ENCODE peak calls at places on chromosomes 1 and 21, in eight cellular contexts. One of them, this sample, is unnamed.

GRCh38 chr21:37532868-37533780 is 166.6 kb downstream of the DYRK1A start:
- DNase-seq in HCT116: peak; percentile 47
- DNase-seq in GM23338: no peak
- DNase-seq in K562: peak; percentile 66
- DNase-seq in HepG2: no peak
- DNase-seq in GM12878: no peak
- DNase-seq in H1: peak; percentile 47
- DNase-seq in endothelial cell of umbilical vein: no peak
- DNase-seq in this sample: no peak

GRCh38 chr1:44646276-44646675 is 28.0 kb downstream of the TMEM53 start:
- DNase-seq in HCT116: no peak
- DNase-seq in GM23338: no peak
- DNase-seq in K562: no peak
- DNase-seq in HepG2: no peak
- DNase-seq in GM12878: no peak
- DNase-seq in H1: no peak
- DNase-seq in endothelial cell of umbilical vein: no peak
- DNase-seq in this sample: no peak

GRCh38 chr1:183039985-183040447 is 16.8 kb downstream of the LAMC1 start:
- DNase-seq in HCT116: no peak
- DNase-seq in GM23338: no peak
- DNase-seq in K562: no peak
- DNase-seq in HepG2: no peak
- DNase-seq in GM12878: no peak
- DNase-seq in H1: no peak
- DNase-seq in endothelial cell of umbilical vein: peak; percentile 77
- DNase-seq in this sample: peak; percentile 51

GRCh38 chr21:16071082-16071481 is 341.3 kb downstream of the USP25 start:
- DNase-seq in HCT116: no peak
- DNase-seq in GM23338: peak; percentile 21
- DNase-seq in K562: no peak
- DNase-seq in HepG2: no peak
- DNase-seq in GM12878: no peak
- DNase-seq in H1: no peak
- DNase-seq in endothelial cell of umbilical vein: no peak
- DNase-seq in this sample: no peak

GRCh38 chr1:210457566-210457965 is 128.9 kb downstream of the HHAT start:
- DNase-seq in HCT116: no peak
- DNase-seq in GM23338: no peak
- DNase-seq in K562: no peak
- DNase-seq in HepG2: no peak
- DNase-seq in GM12878: no peak
- DNase-seq in H1: no peak
- DNase-seq in endothelial cell of umbilical vein: no peak
- DNase-seq in this sample: no peak

GRCh38 chr1:2193514-2194251 is 889 bp downstream of the FAAP20 start:
- DNase-seq in HCT116: no peak
- DNase-seq in GM23338: peak; percentile 51
- DNase-seq in K562: peak; percentile 14
- DNase-seq in HepG2: no peak
- DNase-seq in GM12878: no peak
- DNase-seq in H1: peak; percentile 67
- DNase-seq in endothelial cell of umbilical vein: no peak
- DNase-seq in this sample: no peak

GRCh38 chr1:156140879-156141707 is 12.3 kb upstream of the SEMA4A start:
- DNase-seq in HCT116: no peak
- DNase-seq in GM23338: peak; percentile 93
- DNase-seq in K562: peak; percentile 67
- DNase-seq in HepG2: no peak
- DNase-seq in GM12878: no peak
- DNase-seq in H1: peak; percentile 98
- DNase-seq in endothelial cell of umbilical vein: peak; percentile 31
- DNase-seq in this sample: no peak

GRCh38 chr1:201357211-201357610 is 20.3 kb downstream of the TNNT2 start:
- DNase-seq in HCT116: no peak
- DNase-seq in GM23338: no peak
- DNase-seq in K562: no peak
- DNase-seq in HepG2: no peak
- DNase-seq in GM12878: no peak
- DNase-seq in H1: no peak
- DNase-seq in endothelial cell of umbilical vein: no peak
- DNase-seq in this sample: no peak

GRCh38 chr21:24045373-24045772 is 1561.9 kb downstream of the MRPL39 start:
- DNase-seq in HCT116: no peak
- DNase-seq in GM23338: no peak
- DNase-seq in K562: no peak
- DNase-seq in HepG2: no peak
- DNase-seq in GM12878: no peak
- DNase-seq in H1: no peak
- DNase-seq in endothelial cell of umbilical vein: no peak
- DNase-seq in this sample: no peak

GRCh38 chr1:29706936-29707335 is 470.6 kb downstream of the PTPRU start:
- DNase-seq in HCT116: no peak
- DNase-seq in GM23338: peak; percentile 94
- DNase-seq in K562: peak; percentile 68
- DNase-seq in HepG2: no peak
- DNase-seq in GM12878: no peak
- DNase-seq in H1: peak; percentile 92
- DNase-seq in endothelial cell of umbilical vein: peak; percentile 47
- DNase-seq in this sample: no peak

GRCh38 chr1:25729045-25729444 is 70.9 kb upstream of the SELENON start:
- DNase-seq in HCT116: no peak
- DNase-seq in GM23338: no peak
- DNase-seq in K562: no peak
- DNase-seq in HepG2: no peak
- DNase-seq in GM12878: no peak
- DNase-seq in H1: no peak
- DNase-seq in endothelial cell of umbilical vein: no peak
- DNase-seq in this sample: no peak

GRCh38 chr21:43690346-43690745 is 28.6 kb upstream of the PDXK start:
- DNase-seq in HCT116: no peak
- DNase-seq in GM23338: no peak
- DNase-seq in K562: no peak
- DNase-seq in HepG2: no peak
- DNase-seq in GM12878: no peak
- DNase-seq in H1: no peak
- DNase-seq in endothelial cell of umbilical vein: no peak
- DNase-seq in this sample: no peak

GRCh38 chr1:89351622-89352311 is 12.1 kb upstream of the GBP6 start:
- DNase-seq in HCT116: no peak
- DNase-seq in GM23338: no peak
- DNase-seq in K562: no peak
- DNase-seq in HepG2: no peak
- DNase-seq in GM12878: no peak
- DNase-seq in H1: no peak
- DNase-seq in endothelial cell of umbilical vein: no peak
- DNase-seq in this sample: no peak

GRCh38 chr1:245258271-245258920 is 103.6 kb downstream of the KIF26B start:
- DNase-seq in HCT116: no peak
- DNase-seq in GM23338: no peak
- DNase-seq in K562: no peak
- DNase-seq in HepG2: peak; percentile 86
- DNase-seq in GM12878: no peak
- DNase-seq in H1: peak; percentile 35
- DNase-seq in endothelial cell of umbilical vein: no peak
- DNase-seq in this sample: no peak

GRCh38 chr1:8217011-8217711 is 100.8 kb upstream of the SLC45A1 start:
- DNase-seq in HCT116: no peak
- DNase-seq in GM23338: peak; percentile 75
- DNase-seq in K562: no peak
- DNase-seq in HepG2: no peak
- DNase-seq in GM12878: no peak
- DNase-seq in H1: peak; percentile 75
- DNase-seq in endothelial cell of umbilical vein: peak; percentile 26
- DNase-seq in this sample: no peak

GRCh38 chr1:111241797-111242196 is 14.3 kb downstream of the CHI3L2 start:
- DNase-seq in HCT116: no peak
- DNase-seq in GM23338: no peak
- DNase-seq in K562: no peak
- DNase-seq in HepG2: no peak
- DNase-seq in GM12878: no peak
- DNase-seq in H1: peak; percentile 17
- DNase-seq in endothelial cell of umbilical vein: no peak
- DNase-seq in this sample: no peak

GRCh38 chr1:171898956-171899355 is 57.7 kb downstream of the DNM3 start:
- DNase-seq in HCT116: no peak
- DNase-seq in GM23338: peak; percentile 68
- DNase-seq in K562: no peak
- DNase-seq in HepG2: no peak
- DNase-seq in GM12878: no peak
- DNase-seq in H1: peak; percentile 54
- DNase-seq in endothelial cell of umbilical vein: no peak
- DNase-seq in this sample: no peak

GRCh38 chr1:227883073-227883520 is 64.6 kb downstream of the WNT9A start:
- DNase-seq in HCT116: no peak
- DNase-seq in GM23338: no peak
- DNase-seq in K562: peak; percentile 12
- DNase-seq in HepG2: no peak
- DNase-seq in GM12878: no peak
- DNase-seq in H1: no peak
- DNase-seq in endothelial cell of umbilical vein: no peak
- DNase-seq in this sample: no peak

GRCh38 chr1:58886611-58887010 is 102.8 kb upstream of the JUN start:
- DNase-seq in HCT116: no peak
- DNase-seq in GM23338: no peak
- DNase-seq in K562: no peak
- DNase-seq in HepG2: no peak
- DNase-seq in GM12878: no peak
- DNase-seq in H1: no peak
- DNase-seq in endothelial cell of umbilical vein: no peak
- DNase-seq in this sample: no peak

GRCh38 chr1:225539069-225539468 is 111.2 kb upstream of the LBR start:
- DNase-seq in HCT116: no peak
- DNase-seq in GM23338: no peak
- DNase-seq in K562: no peak
- DNase-seq in HepG2: no peak
- DNase-seq in GM12878: no peak
- DNase-seq in H1: no peak
- DNase-seq in endothelial cell of umbilical vein: no peak
- DNase-seq in this sample: no peak
- TF ChIP-seq POLR2AphosphoS5 in HCT116: no peak
- TF ChIP-seq POLR2AphosphoS5 in GM23338: no peak
- TF ChIP-seq POLR2AphosphoS5 in K562: no peak
- TF ChIP-seq POLR2AphosphoS5 in HepG2: no peak
- TF ChIP-seq POLR2AphosphoS5 in GM12878: no peak
- TF ChIP-seq POLR2AphosphoS5 in H1: no peak
- TF ChIP-seq POLR2AphosphoS5 in endothelial cell of umbilical vein: no peak
- TF ChIP-seq POLR2AphosphoS5 in this sample: no peak

GRCh38 chr1:203077956-203078355 is 7.9 kb downstream of the MYOG start:
- DNase-seq in HCT116: no peak
- DNase-seq in GM23338: no peak
- DNase-seq in K562: no peak
- DNase-seq in HepG2: no peak
- DNase-seq in GM12878: no peak
- DNase-seq in H1: no peak
- DNase-seq in endothelial cell of umbilical vein: no peak
- DNase-seq in this sample: no peak
- H3K27ac ChIP-seq in HCT116: no peak overlapping the region
- H3K27ac ChIP-seq in GM23338: no peak overlapping the region
- H3K27ac ChIP-seq in K562: no peak overlapping the region
- H3K27ac ChIP-seq in HepG2: no peak overlapping the region
- H3K27ac ChIP-seq in GM12878: no peak overlapping the region
- H3K27ac ChIP-seq in H1: no peak overlapping the region
- H3K27ac ChIP-seq in endothelial cell of umbilical vein: no peak overlapping the region
- H3K27ac ChIP-seq in this sample: no peak overlapping the region

DNA sequence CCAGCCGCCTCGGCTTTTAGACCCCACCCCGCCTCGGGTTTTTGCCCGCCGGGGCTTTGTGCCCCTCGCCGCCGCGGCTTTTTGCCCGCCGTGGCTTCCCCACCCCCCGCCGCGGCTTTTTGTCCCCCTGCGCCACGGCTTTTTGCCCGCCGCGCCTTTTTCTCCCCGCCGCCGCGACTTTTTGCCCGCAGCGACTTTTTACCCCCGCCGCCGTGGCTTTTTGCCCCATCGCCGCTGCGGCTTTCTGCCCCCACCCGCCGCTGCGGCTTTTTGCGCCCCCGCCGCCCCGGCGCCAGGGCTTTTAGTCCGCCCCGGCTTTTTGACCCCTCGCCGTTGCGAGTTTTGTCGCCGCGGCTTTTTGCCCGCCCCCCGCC is 474.4 kb downstream of the FAM72C start:
- DNase-seq in HCT116: no peak
- DNase-seq in GM23338: no peak
- DNase-seq in K562: no peak
- DNase-seq in HepG2: no peak
- DNase-seq in GM12878: no peak
- DNase-seq in H1: no peak
- DNase-seq in endothelial cell of umbilical vein: no peak
- DNase-seq in this sample: no peak
- TF ChIP-seq EZH2 in HCT116: no peak
- TF ChIP-seq EZH2 in GM23338: no peak
- TF ChIP-seq EZH2 in K562: no peak
- TF ChIP-seq EZH2 in HepG2: no peak
- TF ChIP-seq EZH2 in GM12878: no peak
- TF ChIP-seq EZH2 in H1: no peak
- TF ChIP-seq EZH2 in endothelial cell of umbilical vein: no peak
- TF ChIP-seq EZH2 in this sample: no peak

GRCh38 chr1:12593621-12594066 is 24.4 kb downstream of the DHRS3 start:
- DNase-seq in HCT116: no peak
- DNase-seq in GM23338: no peak
- DNase-seq in K562: no peak
- DNase-seq in HepG2: no peak
- DNase-seq in GM12878: no peak
- DNase-seq in H1: no peak
- DNase-seq in endothelial cell of umbilical vein: no peak
- DNase-seq in this sample: no peak
- TF ChIP-seq POLR2AphosphoS5 in HCT116: no peak
- TF ChIP-seq POLR2AphosphoS5 in GM23338: no peak
- TF ChIP-seq POLR2AphosphoS5 in K562: no peak
- TF ChIP-seq POLR2AphosphoS5 in HepG2: no peak
- TF ChIP-seq POLR2AphosphoS5 in GM12878: no peak
- TF ChIP-seq POLR2AphosphoS5 in H1: no peak
- TF ChIP-seq POLR2AphosphoS5 in endothelial cell of umbilical vein: no peak
- TF ChIP-seq POLR2AphosphoS5 in this sample: no peak

DNA sequence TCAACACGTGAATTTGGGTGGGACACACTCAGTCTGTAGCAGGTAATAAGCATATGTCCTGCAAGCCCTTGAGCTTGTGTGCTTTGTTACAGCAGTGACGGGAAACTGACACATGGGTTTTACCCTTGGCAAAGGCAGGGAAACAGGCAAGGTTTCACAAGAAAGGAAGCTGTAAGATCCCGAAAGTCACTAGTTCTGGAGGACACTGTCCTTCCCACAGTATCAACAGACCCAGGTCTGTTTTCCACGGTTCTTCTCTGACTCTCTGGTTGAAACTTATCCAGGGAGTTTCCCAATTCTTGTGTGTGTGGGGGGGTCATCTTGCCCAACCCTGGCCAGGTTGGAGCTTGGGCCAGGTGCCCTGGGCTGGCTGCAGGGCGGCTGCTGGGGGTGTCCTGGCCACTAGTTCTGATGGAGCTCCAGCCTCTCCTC is 29.3 kb upstream of the ZBTB21 start:
- DNase-seq in HCT116: no peak
- DNase-seq in GM23338: no peak
- DNase-seq in K562: no peak
- DNase-seq in HepG2: no peak
- DNase-seq in GM12878: no peak
- DNase-seq in H1: no peak
- DNase-seq in endothelial cell of umbilical vein: no peak
- DNase-seq in this sample: no peak
- H3K27ac ChIP-seq in HCT116: no peak overlapping the region
- H3K27ac ChIP-seq in GM23338: no peak overlapping the region
- H3K27ac ChIP-seq in K562: no peak overlapping the region
- H3K27ac ChIP-seq in HepG2: no peak overlapping the region
- H3K27ac ChIP-seq in GM12878: no peak overlapping the region
- H3K27ac ChIP-seq in H1: no peak overlapping the region
- H3K27ac ChIP-seq in endothelial cell of umbilical vein: no peak overlapping the region
- H3K27ac ChIP-seq in this sample: peak overlapping the region; percentile 35

This sample was measured in SK-N-MC.